ENCODE peak calls at places on chromosome 20, in five cellular contexts. One of them, this sample, is unnamed. For H3K4me1, the result is how much of the 10 kb centered on the place peaks cover.

GRCh38 chr20:47028487-47028886 is 133.8 kb downstream of the EYA2 start:
- DNase-seq in neural progenitor cell: no peak
- DNase-seq in GM23338: no peak
- DNase-seq in fibroblast of lung: no peak
- DNase-seq in psoas muscle: no peak
- DNase-seq in this sample: no peak

GRCh38 chr20:8616792-8617191 is 452.1 kb upstream of the PLCB4 start:
- DNase-seq in fibroblast of lung: no peak
- DNase-seq in psoas muscle: no peak
- DNase-seq in neural progenitor cell: no peak
- DNase-seq in GM23338: no peak
- DNase-seq in this sample: no peak

GRCh38 chr20:52496191-52496590 is 304.6 kb upstream of the ZFP64 start:
- DNase-seq in psoas muscle: no peak
- DNase-seq in GM23338: no peak
- DNase-seq in fibroblast of lung: no peak
- DNase-seq in neural progenitor cell: no peak
- DNase-seq in this sample: no peak

GRCh38 chr20:41406307-41406706 is 39.7 kb upstream of the EMILIN3 start:
- DNase-seq in fibroblast of lung: no peak
- DNase-seq in psoas muscle: no peak
- DNase-seq in neural progenitor cell: no peak
- DNase-seq in GM23338: no peak
- DNase-seq in this sample: no peak

GRCh38 chr20:54680872-54681297 is 205.5 kb downstream of the DOK5 start:
- DNase-seq in psoas muscle: no peak
- DNase-seq in GM23338: peak
- DNase-seq in fibroblast of lung: peak
- DNase-seq in neural progenitor cell: peak
- DNase-seq in this sample: peak

GRCh38 chr20:52191436-52192295 is at the start of gene ZFP64:
- DNase-seq in GM23338: peak
- DNase-seq in psoas muscle: peak
- DNase-seq in fibroblast of lung: peak
- DNase-seq in neural progenitor cell: peak
- DNase-seq in this sample: peak

GRCh38 chr20:38109657-38110524 is 55.2 kb downstream of the TGM2 start:
- DNase-seq in psoas muscle: peak
- DNase-seq in GM23338: no peak
- DNase-seq in fibroblast of lung: peak
- DNase-seq in neural progenitor cell: no peak
- DNase-seq in this sample: peak

GRCh38 chr20:3745686-3746173 is 13.2 kb downstream of the HSPA12B start:
- DNase-seq in psoas muscle: no peak
- DNase-seq in neural progenitor cell: no peak
- DNase-seq in GM23338: no peak
- DNase-seq in fibroblast of lung: no peak
- DNase-seq in this sample: no peak

GRCh38 chr20:48483667-48484066 is 344.1 kb downstream of the PREX1 start:
- DNase-seq in fibroblast of lung: no peak
- DNase-seq in psoas muscle: no peak
- DNase-seq in neural progenitor cell: no peak
- DNase-seq in GM23338: no peak
- DNase-seq in this sample: no peak

GRCh38 chr20:1087311-1087710 is 31.1 kb upstream of the PSMF1 start:
- DNase-seq in neural progenitor cell: no peak
- DNase-seq in GM23338: no peak
- DNase-seq in fibroblast of lung: no peak
- DNase-seq in psoas muscle: no peak
- DNase-seq in this sample: no peak

GRCh38 chr20:2756056-2756611 is 44.3 kb downstream of the CPXM1 start:
- DNase-seq in psoas muscle: no peak
- DNase-seq in fibroblast of lung: peak
- DNase-seq in neural progenitor cell: peak
- DNase-seq in GM23338: peak
- DNase-seq in this sample: no peak

GRCh38 chr20:20546402-20546801 is 166.0 kb downstream of the RALGAPA2 start:
- DNase-seq in fibroblast of lung: no peak
- DNase-seq in neural progenitor cell: no peak
- DNase-seq in psoas muscle: no peak
- DNase-seq in GM23338: no peak
- DNase-seq in this sample: peak

GRCh38 chr20:3783068-3783489 is 1.8 kb upstream of the SPEF1 start:
- DNase-seq in psoas muscle: no peak
- DNase-seq in GM23338: no peak
- DNase-seq in neural progenitor cell: no peak
- DNase-seq in fibroblast of lung: no peak
- DNase-seq in this sample: no peak

GRCh38 chr20:50320910-50321796 is 130.5 kb downstream of the CEBPB start:
- DNase-seq in fibroblast of lung: peak
- DNase-seq in GM23338: peak
- DNase-seq in psoas muscle: peak
- DNase-seq in neural progenitor cell: peak
- DNase-seq in this sample: peak

GRCh38 chr20:37526839-37527637 is 638 bp downstream of the BLCAP start:
- DNase-seq in psoas muscle: no peak
- DNase-seq in GM23338: peak
- DNase-seq in neural progenitor cell: peak
- DNase-seq in fibroblast of lung: peak
- DNase-seq in this sample: no peak

GRCh38 chr20:7714549-7714948 is 225.7 kb downstream of the HAO1 start:
- DNase-seq in fibroblast of lung: no peak
- DNase-seq in psoas muscle: no peak
- DNase-seq in neural progenitor cell: no peak
- DNase-seq in GM23338: peak
- DNase-seq in this sample: no peak

GRCh38 chr20:20364016-20364746 is 3.7 kb upstream of the INSM1 start:
- DNase-seq in psoas muscle: no peak
- DNase-seq in fibroblast of lung: no peak
- DNase-seq in neural progenitor cell: peak
- DNase-seq in GM23338: peak
- DNase-seq in this sample: no peak

GRCh38 chr20:41135187-41135887 is 2.0 kb upstream of the PLCG1 start:
- DNase-seq in GM23338: peak
- DNase-seq in neural progenitor cell: peak
- DNase-seq in fibroblast of lung: no peak
- DNase-seq in psoas muscle: no peak
- DNase-seq in this sample: no peak

GRCh38 chr20:38620501-38620900 is 18.9 kb downstream of the ARHGAP40 start:
- DNase-seq in GM23338: no peak
- DNase-seq in fibroblast of lung: no peak
- DNase-seq in neural progenitor cell: no peak
- DNase-seq in psoas muscle: no peak
- DNase-seq in this sample: no peak

GRCh38 chr20:32327087-32327681 is 30.9 kb upstream of the ASXL1 start:
- DNase-seq in GM23338: no peak
- DNase-seq in neural progenitor cell: no peak
- DNase-seq in fibroblast of lung: peak
- DNase-seq in psoas muscle: no peak
- DNase-seq in this sample: no peak
- H3K27ac ChIP-seq in GM23338: no peak
- H3K27ac ChIP-seq in neural progenitor cell: no peak
- H3K27ac ChIP-seq in fibroblast of lung: no peak
- H3K27ac ChIP-seq in psoas muscle: no peak
- H3K27ac ChIP-seq in this sample: no peak

GRCh38 chr20:63177785-63178444 is 38.0 kb downstream of the YTHDF1 start:
- DNase-seq in GM23338: no peak
- DNase-seq in neural progenitor cell: peak
- DNase-seq in fibroblast of lung: no peak
- DNase-seq in psoas muscle: no peak
- DNase-seq in this sample: peak

GRCh38 chr20:63178445-63178818 is 37.5 kb downstream of the YTHDF1 start:
- DNase-seq in psoas muscle: no peak
- DNase-seq in fibroblast of lung: no peak
- DNase-seq in GM23338: peak
- DNase-seq in neural progenitor cell: peak
- DNase-seq in this sample: no peak

GRCh38 chr20:63179876-63180275 is 36.1 kb downstream of the YTHDF1 start:
- DNase-seq in fibroblast of lung: no peak
- DNase-seq in neural progenitor cell: no peak
- DNase-seq in psoas muscle: no peak
- DNase-seq in GM23338: no peak
- DNase-seq in this sample: no peak

GRCh38 chr20:63180541-63181185 is 35.3 kb downstream of the YTHDF1 start:
- DNase-seq in neural progenitor cell: no peak
- DNase-seq in GM23338: no peak
- DNase-seq in fibroblast of lung: no peak
- DNase-seq in psoas muscle: no peak
- DNase-seq in this sample: no peak

GRCh38 chr20:63178889-63179751 is 36.8 kb downstream of the YTHDF1 start:
- DNase-seq in GM23338: peak
- DNase-seq in fibroblast of lung: no peak
- DNase-seq in neural progenitor cell: peak
- DNase-seq in psoas muscle: peak
- DNase-seq in this sample: peak
- TF ChIP-seq CTCF in GM23338: peak
- TF ChIP-seq CTCF in fibroblast of lung: peak
- TF ChIP-seq CTCF in neural progenitor cell: peak
- TF ChIP-seq CTCF in psoas muscle: peak
- TF ChIP-seq CTCF in this sample: peak

DNA sequence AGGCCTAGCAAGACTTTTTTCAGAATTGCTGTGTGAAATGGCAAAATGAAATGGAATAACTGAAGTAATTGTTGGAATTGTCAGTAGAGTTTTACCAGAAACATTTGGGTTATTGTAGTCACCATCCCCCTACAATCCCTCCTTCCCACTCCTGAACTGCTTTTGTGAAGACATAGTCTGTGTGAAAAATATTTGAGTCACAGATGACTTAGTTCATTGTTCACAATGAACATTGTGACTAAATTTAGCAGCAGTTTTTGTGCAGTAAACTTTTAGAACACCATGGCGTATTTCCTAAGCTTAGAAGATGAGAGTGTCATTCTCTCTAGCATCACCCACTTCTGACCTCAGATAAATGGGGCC is 11.0 kb downstream of the OTOR start:
- DNase-seq in fibroblast of lung: no peak
- DNase-seq in psoas muscle: no peak
- DNase-seq in GM23338: no peak
- DNase-seq in neural progenitor cell: no peak
- DNase-seq in this sample: no peak
- H3K4me1 ChIP-seq in fibroblast of lung: under half
- H3K4me1 ChIP-seq in psoas muscle: under half
- H3K4me1 ChIP-seq in GM23338: under half
- H3K4me1 ChIP-seq in neural progenitor cell: under half
- H3K4me1 ChIP-seq in this sample: under half

GRCh38 chr20:10922521-10922920 is 248.7 kb upstream of the JAG1 start:
- DNase-seq in GM23338: no peak
- DNase-seq in psoas muscle: no peak
- DNase-seq in fibroblast of lung: no peak
- DNase-seq in neural progenitor cell: no peak
- DNase-seq in this sample: no peak
- H3K27ac ChIP-seq in GM23338: no peak
- H3K27ac ChIP-seq in psoas muscle: no peak
- H3K27ac ChIP-seq in fibroblast of lung: peak
- H3K27ac ChIP-seq in neural progenitor cell: no peak
- H3K27ac ChIP-seq in this sample: peak

This sample was measured in foreskin keratinocyte.